ENCODE peak calls at places on chromosomes 1 and 21, in nine cellular contexts. D, O, S, V, G, B, T, Y and P are unnamed samples. For H3K27me3 and H3K4me1, the result is how much of the 10 kb centered on the place peaks cover.

GRCh38 chr21:35202431-35202830 is 153.3 kb upstream of the RUNX1 start:
- DNase-seq in D (no peak), O (peak), S (no peak), V (no peak), G (no peak), B (no peak), T (peak), Y (no peak), P (no peak)

GRCh38 chr1:44655609-44656008 is 18.7 kb downstream of the TMEM53 start:
- DNase-seq in D (no peak), O (no peak), S (no peak), V (peak), G (no peak), B (peak), T (peak), Y (no peak), P (peak)

GRCh38 chr1:161226320-161226711 is 456 bp downstream of the TOMM40L start:
- DNase-seq in D (no peak), O (no peak), S (no peak), V (peak), G (no peak), B (no peak), T (no peak), Y (no peak), P (peak)

GRCh38 chr1:167786502-167786901 is 64.7 kb downstream of the MPZL1 start:
- DNase-seq in D (no peak), O (no peak), S (no peak), V (no peak), G (no peak), B (no peak), T (no peak), Y (no peak), P (no peak)

GRCh38 chr1:8705104-8705503 is 112.3 kb downstream of the RERE start:
- DNase-seq in D (no peak), O (no peak), S (no peak), V (no peak), G (no peak), B (no peak), T (no peak), Y (no peak), P (peak)

GRCh38 chr1:14681182-14681581 is 82.7 kb downstream of the KAZN start:
- DNase-seq in D (no peak), O (peak), S (no peak), V (no peak), G (no peak), B (no peak), T (no peak), Y (no peak), P (no peak)

GRCh38 chr21:40053007-40053406 is 185.8 kb downstream of the PCP4 start:
- DNase-seq in D (no peak), O (peak), S (no peak), V (no peak), G (no peak), B (no peak), T (no peak), Y (peak), P (no peak)

GRCh38 chr1:2558030-2558400 is 1.8 kb downstream of the TNFRSF14 start:
- DNase-seq in D (no peak), O (no peak), S (no peak), V (no peak), G (no peak), B (no peak), T (no peak), Y (no peak), P (no peak)

GRCh38 chr1:10979483-10979920 is 33.0 kb upstream of the TARDBP start:
- DNase-seq in D (peak), O (peak), S (no peak), V (no peak), G (no peak), B (peak), T (peak), Y (no peak), P (no peak)

GRCh38 chr1:179167418-179167777 is 62.1 kb downstream of the ABL2 start:
- DNase-seq in D (no peak), O (no peak), S (no peak), V (no peak), G (no peak), B (no peak), T (no peak), Y (no peak), P (no peak)

GRCh38 chr1:204837440-204838084 is 33.1 kb upstream of the NFASC start:
- DNase-seq in D (no peak), O (peak), S (peak), V (no peak), G (no peak), B (peak), T (peak), Y (no peak), P (peak)

GRCh38 chr1:6185635-6186382 is 5.7 kb upstream of the CHD5 start:
- DNase-seq in D (no peak), O (peak), S (no peak), V (no peak), G (no peak), B (peak), T (peak), Y (no peak), P (peak)

GRCh38 chr1:41574842-41575241 is 90.4 kb upstream of the EDN2 start:
- DNase-seq in D (no peak), O (no peak), S (no peak), V (no peak), G (no peak), B (no peak), T (no peak), Y (no peak), P (peak)

GRCh38 chr1:159339517-159339916 is 37.4 kb downstream of the FCER1A start:
- DNase-seq in D (no peak), O (no peak), S (no peak), V (no peak), G (no peak), B (no peak), T (no peak), Y (no peak), P (no peak)

GRCh38 chr1:84303154-84303830 is 1.8 kb downstream of the SAMD13 start:
- DNase-seq in D (no peak), O (peak), S (no peak), V (no peak), G (no peak), B (no peak), T (no peak), Y (no peak), P (no peak)

GRCh38 chr1:107883562-107883961 is 81.4 kb downstream of the VAV3 start:
- DNase-seq in D (no peak), O (no peak), S (no peak), V (no peak), G (no peak), B (peak), T (no peak), Y (no peak), P (no peak)

GRCh38 chr21:32336711-32337110 is 38.1 kb downstream of the MRAP start:
- DNase-seq in D (no peak), O (peak), S (no peak), V (no peak), G (no peak), B (no peak), T (no peak), Y (no peak), P (peak)

GRCh38 chr1:24119859-24120756 is 8.2 kb upstream of the MYOM3 start:
- DNase-seq in D (no peak), O (peak), S (peak), V (peak), G (peak), B (no peak), T (no peak), Y (peak), P (no peak)

GRCh38 chr1:24294757-24295371 is 24.3 kb upstream of the GRHL3 start:
- DNase-seq in D (peak), O (peak), S (no peak), V (no peak), G (peak), B (peak), T (peak), Y (peak), P (peak)

GRCh38 chr1:51512611-51513010 is 6.5 kb downstream of the EPS15 start:
- DNase-seq in D (no peak), O (no peak), S (no peak), V (no peak), G (no peak), B (no peak), T (peak), Y (no peak), P (no peak)

GRCh38 chr21:32806810-32807386 is 35.3 kb upstream of the PAXBP1 start:
- DNase-seq in D (no peak), O (peak), S (no peak), V (no peak), G (no peak), B (no peak), T (no peak), Y (no peak), P (no peak)

GRCh38 chr1:159934136-159935039 is 9.1 kb upstream of the TAGLN2 start:
- DNase-seq in D (no peak), O (no peak), S (no peak), V (no peak), G (no peak), B (no peak), T (no peak), Y (peak), P (no peak)

GRCh38 chr21:42764883-42765282 is 111.5 kb downstream of the PDE9A start:
- DNase-seq in D (no peak), O (no peak), S (no peak), V (no peak), G (no peak), B (no peak), T (no peak), Y (no peak), P (no peak)

GRCh38 chr1:9703681-9704080 is 52.1 kb downstream of the PIK3CD start:
- DNase-seq in D (no peak), O (no peak), S (no peak), V (no peak), G (no peak), B (no peak), T (no peak), Y (no peak), P (no peak)

GRCh38 chr1:209585672-209586071 is 2.2 kb downstream of the CAMK1G start:
- DNase-seq in D (peak), O (peak), S (peak), V (peak), G (peak), B (peak), T (no peak), Y (peak), P (peak)

GRCh38 chr1:97905141-97905540 is 15.7 kb downstream of the DPYD start:
- DNase-seq in D (no peak), O (no peak), S (no peak), V (no peak), G (no peak), B (no peak), T (no peak), Y (no peak), P (no peak)

GRCh38 chr21:29817450-29817849 is 122.3 kb downstream of the GRIK1 start:
- DNase-seq in D (no peak), O (no peak), S (no peak), V (no peak), G (no peak), B (no peak), T (no peak), Y (no peak), P (no peak)

GRCh38 chr1:181144238-181144637 is 55.7 kb downstream of the IER5 start:
- DNase-seq in D (no peak), O (no peak), S (no peak), V (no peak), G (no peak), B (no peak), T (no peak), Y (no peak), P (no peak)

GRCh38 chr1:53578358-53578757 is 119.2 kb downstream of the DMRTB1 start:
- DNase-seq in D (no peak), O (peak), S (no peak), V (no peak), G (no peak), B (no peak), T (no peak), Y (no peak), P (no peak)
- TF ChIP-seq CTCF in D (no peak), O (no peak), S (no peak), V (no peak), G (no peak), B (no peak), T (no peak), Y (no peak), P (no peak)

DNA sequence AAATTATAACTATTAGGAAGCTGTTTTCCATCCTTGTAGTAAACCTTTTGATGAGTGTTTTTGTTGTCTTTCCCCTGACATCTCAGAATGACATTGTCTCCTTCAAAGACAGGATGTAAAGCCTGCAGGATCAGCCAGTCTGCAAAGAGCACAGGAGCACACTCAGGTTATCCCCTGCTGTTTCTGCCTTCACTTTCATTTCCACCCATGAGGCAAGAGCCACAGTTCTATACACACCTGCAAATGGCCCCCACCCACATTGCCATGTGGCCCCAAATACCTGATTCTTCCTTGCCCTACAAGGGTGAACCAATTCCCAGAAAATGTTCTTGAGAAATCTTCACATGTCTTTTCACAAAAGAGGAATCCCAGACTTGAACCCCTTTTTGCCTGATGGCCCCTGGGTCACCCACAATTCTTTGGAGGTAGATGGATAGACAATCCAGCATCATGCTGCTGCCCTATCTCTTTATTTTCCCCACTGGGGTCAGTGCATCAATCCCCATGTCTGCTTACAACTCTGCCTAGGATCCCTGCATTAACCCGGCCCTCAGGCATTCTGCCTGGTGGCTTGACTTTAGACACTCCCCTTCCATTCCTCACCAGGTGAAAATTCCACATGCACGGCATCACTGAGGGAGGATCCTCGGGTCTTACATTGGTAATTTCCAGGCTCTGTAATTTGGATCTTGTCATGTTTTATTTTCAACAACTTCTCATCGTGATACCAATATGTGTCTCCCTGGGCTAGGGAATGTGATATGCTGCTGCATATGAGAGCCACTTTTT is 2.6 kb downstream of the FCRL3 start:
- DNase-seq in D (no peak), O (no peak), S (no peak), V (no peak), G (no peak), B (no peak), T (no peak), Y (no peak), P (peak)
- H3K27me3 ChIP-seq in D (under half), O (under half), S (under half), V (under half), G (under half), B (under half), T (under half), Y (under half), P (under half)

DNA sequence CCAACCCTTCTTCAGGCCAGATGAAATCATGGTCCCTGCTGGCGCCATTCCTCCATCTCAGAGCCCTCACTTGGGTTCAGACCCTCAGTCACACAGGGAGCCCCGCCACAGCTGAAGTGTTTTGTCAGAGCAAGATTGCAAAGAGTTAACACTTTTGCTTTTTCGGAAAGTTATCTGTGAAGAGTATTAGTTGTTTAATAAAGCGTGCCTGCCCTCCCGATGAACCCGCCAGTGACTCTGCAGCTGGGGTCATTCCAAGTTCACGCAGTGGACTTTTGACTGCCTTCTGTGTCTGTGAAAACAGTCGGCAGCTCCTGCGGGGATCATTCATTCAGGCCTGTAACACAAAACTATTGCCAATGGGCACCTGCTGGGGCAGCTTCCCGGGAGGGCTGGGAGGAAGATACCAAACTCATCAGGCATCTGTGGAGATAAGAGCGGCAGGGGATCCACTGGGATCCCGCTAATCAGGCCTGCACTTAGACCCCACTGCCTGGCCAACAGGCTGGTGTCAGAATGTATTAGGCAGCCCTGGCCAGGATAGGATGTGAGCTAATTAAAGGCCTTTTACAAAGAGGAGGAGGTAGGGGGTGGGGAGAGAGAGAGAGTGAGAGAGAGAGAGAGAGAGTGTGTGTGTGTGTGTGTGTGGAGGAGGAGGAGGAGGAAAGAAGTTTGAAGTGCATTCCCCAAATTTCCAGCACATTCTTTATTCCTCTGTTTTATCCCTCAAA is 184.5 kb downstream of the DHRS3 start:
- DNase-seq in D (peak), O (peak), S (peak), V (no peak), G (no peak), B (peak), T (peak), Y (no peak), P (peak)
- H3K4me1 ChIP-seq in D (half or more), O (under half), S (under half), V (under half), G (half or more), B (under half), T (half or more), Y (half or more), P (under half)

GRCh38 chr1:78323311-78323710 is 167.5 kb upstream of the PTGFR start:
- DNase-seq in D (no peak), O (peak), S (no peak), V (no peak), G (no peak), B (no peak), T (no peak), Y (no peak), P (no peak)

GRCh38 chr1:78329475-78329874 is 161.3 kb upstream of the PTGFR start:
- DNase-seq in D (no peak), O (no peak), S (no peak), V (no peak), G (no peak), B (no peak), T (no peak), Y (no peak), P (no peak)

GRCh38 chr1:78319603-78320002 is 171.2 kb upstream of the PTGFR start:
- DNase-seq in D (no peak), O (no peak), S (no peak), V (no peak), G (no peak), B (no peak), T (no peak), Y (no peak), P (no peak)

GRCh38 chr1:78325293-78325692 is 165.5 kb upstream of the PTGFR start:
- DNase-seq in D (no peak), O (no peak), S (no peak), V (no peak), G (no peak), B (no peak), T (no peak), Y (no peak), P (peak)
- TF ChIP-seq CTCF in D (no peak), O (no peak), S (no peak), V (no peak), G (no peak), B (no peak), T (no peak), Y (no peak), P (peak)

DNA sequence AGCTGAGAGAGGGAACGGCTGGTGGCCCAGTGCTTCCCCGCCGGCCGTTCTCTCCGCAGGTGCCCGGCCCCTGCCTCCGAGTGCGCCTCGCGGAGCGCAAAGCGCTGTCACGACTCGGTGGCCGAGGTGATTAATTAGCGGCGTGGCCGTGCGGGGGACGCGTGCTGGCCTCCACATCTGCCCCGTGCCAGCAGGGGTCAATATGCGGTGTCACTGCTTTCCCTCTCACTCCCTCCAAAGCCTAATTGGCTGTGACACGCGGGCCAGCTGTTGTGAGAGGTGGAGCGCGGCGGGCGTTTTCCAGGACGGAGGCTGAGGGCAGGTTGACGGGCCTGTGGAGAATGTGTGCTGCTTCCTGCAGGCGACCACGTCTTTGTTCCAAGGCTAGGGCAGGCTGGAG is 239.0 kb downstream of the LMX1A start:
- DNase-seq in D (no peak), O (peak), S (no peak), V (no peak), G (no peak), B (peak), T (no peak), Y (no peak), P (peak)
- H3K27me3 ChIP-seq in D (under half), O (under half), S (under half), V (under half), G (under half), B (half or more), T (under half), Y (under half), P (half or more)

DNA sequence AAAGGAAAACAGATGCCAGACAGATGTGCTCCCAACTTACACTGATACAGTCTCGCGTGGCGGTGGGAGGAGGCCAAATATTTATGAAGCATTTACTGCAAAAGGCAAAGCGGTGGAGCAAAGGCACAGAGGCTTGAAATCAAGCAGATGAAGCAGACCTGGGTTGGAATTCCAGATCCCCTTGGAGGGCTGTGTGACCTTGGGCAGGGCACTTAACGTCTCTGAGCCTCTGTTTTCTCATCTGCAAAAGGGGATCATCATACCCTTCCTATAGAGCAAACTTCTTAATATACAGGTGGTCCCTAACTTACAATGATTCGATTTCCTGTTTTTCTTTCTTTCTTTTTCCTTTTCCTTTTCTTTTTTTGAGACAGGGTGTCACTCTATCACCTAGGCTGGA is 54.1 kb downstream of the IGSF21 start:
- DNase-seq in D (no peak), O (no peak), S (no peak), V (no peak), G (no peak), B (no peak), T (no peak), Y (no peak), P (no peak)
- H3K4me1 ChIP-seq in D (under half), O (under half), S (under half), V (under half), G (under half), B (under half), T (under half), Y (under half), P (under half)